ENCODE peak calls at places on chromosome X, in six cellular contexts. One of them, this sample, is unnamed.

GRCh38 chrX:5646818-5647217 is 581.8 kb downstream of the NLGN4X start:
- DNase-seq in nephron progenitor cell: no peak
- DNase-seq in COR-L47: no peak
- DNase-seq in NCI-H1105 treated with DMSO at 0.1 percent for 48 hours: no peak
- DNase-seq in ACHN: no peak
- DNase-seq in fibroblast of lung: no peak
- DNase-seq in this sample: no peak

GRCh38 chrX:51894697-51895336 is 1.4 kb downstream of the MAGED1 start:
- DNase-seq in nephron progenitor cell: peak; percentile 20
- DNase-seq in COR-L47: peak; percentile 3
- DNase-seq in NCI-H1105 treated with DMSO at 0.1 percent for 48 hours: peak; percentile 43
- DNase-seq in ACHN: no peak
- DNase-seq in fibroblast of lung: peak; percentile 36
- DNase-seq in this sample: peak; percentile 6

GRCh38 chrX:118211891-118212816 is 95.5 kb upstream of the KLHL13 start:
- DNase-seq in nephron progenitor cell: no peak
- DNase-seq in COR-L47: no peak
- DNase-seq in NCI-H1105 treated with DMSO at 0.1 percent for 48 hours: no peak
- DNase-seq in ACHN: no peak
- DNase-seq in fibroblast of lung: no peak
- DNase-seq in this sample: no peak

GRCh38 chrX:31126205-31126604 is 54.4 kb upstream of the FTHL17 start:
- DNase-seq in nephron progenitor cell: no peak
- DNase-seq in COR-L47: no peak
- DNase-seq in NCI-H1105 treated with DMSO at 0.1 percent for 48 hours: no peak
- DNase-seq in ACHN: no peak
- DNase-seq in fibroblast of lung: peak; percentile 14
- DNase-seq in this sample: no peak

GRCh38 chrX:85963736-85964135 is 83.6 kb downstream of the CHM start:
- DNase-seq in nephron progenitor cell: no peak
- DNase-seq in COR-L47: no peak
- DNase-seq in NCI-H1105 treated with DMSO at 0.1 percent for 48 hours: no peak
- DNase-seq in ACHN: peak; percentile 45
- DNase-seq in fibroblast of lung: peak; percentile 90
- DNase-seq in this sample: no peak

GRCh38 chrX:4151798-4152197 is 438.3 kb upstream of the PRKX start:
- DNase-seq in nephron progenitor cell: no peak
- DNase-seq in COR-L47: no peak
- DNase-seq in NCI-H1105 treated with DMSO at 0.1 percent for 48 hours: no peak
- DNase-seq in ACHN: no peak
- DNase-seq in fibroblast of lung: no peak
- DNase-seq in this sample: no peak

GRCh38 chrX:123190096-123190495 is 6.0 kb downstream of the GRIA3 start:
- DNase-seq in nephron progenitor cell: no peak
- DNase-seq in COR-L47: no peak
- DNase-seq in NCI-H1105 treated with DMSO at 0.1 percent for 48 hours: no peak
- DNase-seq in ACHN: no peak
- DNase-seq in fibroblast of lung: no peak
- DNase-seq in this sample: no peak

GRCh38 chrX:928606-929005 is 283.8 kb downstream of the CRLF2 start:
- DNase-seq in nephron progenitor cell: no peak
- DNase-seq in COR-L47: no peak
- DNase-seq in NCI-H1105 treated with DMSO at 0.1 percent for 48 hours: no peak
- DNase-seq in ACHN: no peak
- DNase-seq in fibroblast of lung: no peak
- DNase-seq in this sample: no peak

GRCh38 chrX:69387559-69388487 is 116.3 kb upstream of the NALF2 start:
- DNase-seq in nephron progenitor cell: peak; percentile 83
- DNase-seq in COR-L47: peak; percentile 5
- DNase-seq in NCI-H1105 treated with DMSO at 0.1 percent for 48 hours: peak; percentile 16
- DNase-seq in ACHN: peak; percentile 14
- DNase-seq in fibroblast of lung: peak; percentile 23
- DNase-seq in this sample: peak; percentile 75

GRCh38 chrX:55488559-55489314 is 911 bp downstream of the USP51 start:
- DNase-seq in nephron progenitor cell: peak; percentile 67
- DNase-seq in COR-L47: no peak
- DNase-seq in NCI-H1105 treated with DMSO at 0.1 percent for 48 hours: peak; percentile 56
- DNase-seq in ACHN: peak; percentile 48
- DNase-seq in fibroblast of lung: peak; percentile 74
- DNase-seq in this sample: peak; percentile 16

GRCh38 chrX:119067023-119067739 is 5.6 kb upstream of the CT47C1 start:
- DNase-seq in nephron progenitor cell: peak; percentile 58
- DNase-seq in COR-L47: peak; percentile 24
- DNase-seq in NCI-H1105 treated with DMSO at 0.1 percent for 48 hours: peak; percentile 37
- DNase-seq in ACHN: peak; percentile 42
- DNase-seq in fibroblast of lung: peak; percentile 62
- DNase-seq in this sample: peak; percentile 55

GRCh38 chrX:135112096-135112729 is 8.1 kb downstream of the ETDB start:
- DNase-seq in nephron progenitor cell: peak; percentile 25
- DNase-seq in COR-L47: no peak
- DNase-seq in NCI-H1105 treated with DMSO at 0.1 percent for 48 hours: peak; percentile 17
- DNase-seq in ACHN: peak; percentile 17
- DNase-seq in fibroblast of lung: peak; percentile 34
- DNase-seq in this sample: peak; percentile 24

GRCh38 chrX:47091149-47091775 is 13.0 kb downstream of the RGN start:
- DNase-seq in nephron progenitor cell: no peak
- DNase-seq in COR-L47: no peak
- DNase-seq in NCI-H1105 treated with DMSO at 0.1 percent for 48 hours: no peak
- DNase-seq in ACHN: no peak
- DNase-seq in fibroblast of lung: peak; percentile 70
- DNase-seq in this sample: no peak

GRCh38 chrX:69298466-69299140 is 133.3 kb upstream of the PJA1 start:
- DNase-seq in nephron progenitor cell: no peak
- DNase-seq in COR-L47: no peak
- DNase-seq in NCI-H1105 treated with DMSO at 0.1 percent for 48 hours: no peak
- DNase-seq in ACHN: no peak
- DNase-seq in fibroblast of lung: no peak
- DNase-seq in this sample: no peak

GRCh38 chrX:31609130-31609529 is 537.3 kb upstream of the FTHL17 start:
- DNase-seq in nephron progenitor cell: no peak
- DNase-seq in COR-L47: no peak
- DNase-seq in NCI-H1105 treated with DMSO at 0.1 percent for 48 hours: no peak
- DNase-seq in ACHN: no peak
- DNase-seq in fibroblast of lung: peak; percentile 87
- DNase-seq in this sample: no peak

GRCh38 chrX:97238632-97239031 is 354.9 kb downstream of the RPA4 start:
- DNase-seq in nephron progenitor cell: no peak
- DNase-seq in COR-L47: no peak
- DNase-seq in NCI-H1105 treated with DMSO at 0.1 percent for 48 hours: no peak
- DNase-seq in ACHN: no peak
- DNase-seq in fibroblast of lung: peak; percentile 35
- DNase-seq in this sample: no peak

GRCh38 chrX:53281321-53281822 is at the start of gene IQSEC2:
- DNase-seq in nephron progenitor cell: peak; percentile 61
- DNase-seq in COR-L47: peak; percentile 5
- DNase-seq in NCI-H1105 treated with DMSO at 0.1 percent for 48 hours: peak; percentile 14
- DNase-seq in ACHN: peak; percentile 73
- DNase-seq in fibroblast of lung: peak; percentile 82
- DNase-seq in this sample: peak; percentile 75

GRCh38 chrX:134948333-134949241 is 42.2 kb upstream of the SMIM10 start:
- DNase-seq in nephron progenitor cell: no peak
- DNase-seq in COR-L47: no peak
- DNase-seq in NCI-H1105 treated with DMSO at 0.1 percent for 48 hours: no peak
- DNase-seq in ACHN: peak; percentile 60
- DNase-seq in fibroblast of lung: peak; percentile 94
- DNase-seq in this sample: peak; percentile 11

GRCh38 chrX:148878371-148878770 is 378.0 kb downstream of the AFF2 start:
- DNase-seq in nephron progenitor cell: no peak
- DNase-seq in COR-L47: no peak
- DNase-seq in NCI-H1105 treated with DMSO at 0.1 percent for 48 hours: no peak
- DNase-seq in ACHN: peak; percentile 8
- DNase-seq in fibroblast of lung: peak; percentile 23
- DNase-seq in this sample: no peak

GRCh38 chrX:101219840-101220191 is 230 bp downstream of the DRP2 start:
- DNase-seq in nephron progenitor cell: peak; percentile 5
- DNase-seq in COR-L47: no peak
- DNase-seq in NCI-H1105 treated with DMSO at 0.1 percent for 48 hours: no peak
- DNase-seq in ACHN: no peak
- DNase-seq in fibroblast of lung: peak; percentile 51
- DNase-seq in this sample: no peak

GRCh38 chrX:107769581-107770317 is 5.8 kb downstream of the TSC22D3 start:
- DNase-seq in nephron progenitor cell: no peak
- DNase-seq in COR-L47: no peak
- DNase-seq in NCI-H1105 treated with DMSO at 0.1 percent for 48 hours: no peak
- DNase-seq in ACHN: no peak
- DNase-seq in fibroblast of lung: no peak
- DNase-seq in this sample: no peak

GRCh38 chrX:112083624-112084326 is 1.2 kb upstream of the TRPC5 start:
- DNase-seq in nephron progenitor cell: no peak
- DNase-seq in COR-L47: no peak
- DNase-seq in NCI-H1105 treated with DMSO at 0.1 percent for 48 hours: no peak
- DNase-seq in ACHN: no peak
- DNase-seq in fibroblast of lung: no peak
- DNase-seq in this sample: no peak

GRCh38 chrX:80812176-80812575 is 2.5 kb upstream of the BRWD3 start:
- DNase-seq in nephron progenitor cell: no peak
- DNase-seq in COR-L47: no peak
- DNase-seq in NCI-H1105 treated with DMSO at 0.1 percent for 48 hours: no peak
- DNase-seq in ACHN: peak; percentile 50
- DNase-seq in fibroblast of lung: peak; percentile 26
- DNase-seq in this sample: no peak

GRCh38 chrX:9786839-9787635 is 808 bp downstream of the SHROOM2 start:
- DNase-seq in nephron progenitor cell: no peak
- DNase-seq in COR-L47: no peak
- DNase-seq in NCI-H1105 treated with DMSO at 0.1 percent for 48 hours: peak; percentile 5
- DNase-seq in ACHN: peak; percentile 0
- DNase-seq in fibroblast of lung: peak; percentile 18
- DNase-seq in this sample: peak; percentile 44

GRCh38 chrX:80430826-80431501 is 10.7 kb downstream of the TENT5D start:
- DNase-seq in nephron progenitor cell: no peak
- DNase-seq in COR-L47: no peak
- DNase-seq in NCI-H1105 treated with DMSO at 0.1 percent for 48 hours: no peak
- DNase-seq in ACHN: peak; percentile 5
- DNase-seq in fibroblast of lung: no peak
- DNase-seq in this sample: peak; percentile 0

GRCh38 chrX:24619647-24620046 is 27.5 kb downstream of the PCYT1B start:
- DNase-seq in nephron progenitor cell: no peak
- DNase-seq in COR-L47: peak; percentile 50
- DNase-seq in NCI-H1105 treated with DMSO at 0.1 percent for 48 hours: peak; percentile 56
- DNase-seq in ACHN: no peak
- DNase-seq in fibroblast of lung: peak; percentile 62
- DNase-seq in this sample: peak; percentile 59

GRCh38 chrX:8914636-8915035 is 113.5 kb upstream of the FAM9A start:
- DNase-seq in nephron progenitor cell: no peak
- DNase-seq in COR-L47: no peak
- DNase-seq in NCI-H1105 treated with DMSO at 0.1 percent for 48 hours: no peak
- DNase-seq in ACHN: no peak
- DNase-seq in fibroblast of lung: no peak
- DNase-seq in this sample: no peak

GRCh38 chrX:46036508-46036907 is 508.7 kb downstream of the ZNF674 start:
- DNase-seq in nephron progenitor cell: no peak
- DNase-seq in COR-L47: no peak
- DNase-seq in NCI-H1105 treated with DMSO at 0.1 percent for 48 hours: no peak
- DNase-seq in ACHN: no peak
- DNase-seq in fibroblast of lung: no peak
- DNase-seq in this sample: no peak

GRCh38 chrX:57329008-57329407 is 42.5 kb downstream of the FAAH2 start:
- DNase-seq in nephron progenitor cell: no peak
- DNase-seq in COR-L47: no peak
- DNase-seq in NCI-H1105 treated with DMSO at 0.1 percent for 48 hours: no peak
- DNase-seq in ACHN: no peak
- DNase-seq in fibroblast of lung: no peak
- DNase-seq in this sample: no peak

GRCh38 chrX:155767101-155767878 is 113.9 kb upstream of the VAMP7 start:
- DNase-seq in nephron progenitor cell: peak; percentile 46
- DNase-seq in COR-L47: no peak
- DNase-seq in NCI-H1105 treated with DMSO at 0.1 percent for 48 hours: peak; percentile 71
- DNase-seq in ACHN: peak; percentile 72
- DNase-seq in fibroblast of lung: peak; percentile 83
- DNase-seq in this sample: peak; percentile 76

This sample was measured in NCI-H69.